ENCODE peak calls at places on chromosomes 6 and 20, in eight cellular contexts. One of them, this sample, is unnamed.

GRCh38 chr6:136123464-136123863 is 126.6 kb downstream of the MTFR2 start:
- DNase-seq in heart left ventricle: no peak
- DNase-seq in A549: no peak
- DNase-seq in GM12878: no peak
- DNase-seq in prostate gland: no peak
- DNase-seq in uterus: no peak
- DNase-seq in HCT116: no peak
- DNase-seq in body of pancreas: no peak
- DNase-seq in this sample: no peak

GRCh38 chr6:4687989-4688947 is 87.9 kb upstream of the CDYL start:
- DNase-seq in uterus: no peak
- DNase-seq in prostate gland: no peak
- DNase-seq in HCT116: peak; percentile 53
- DNase-seq in heart left ventricle: no peak
- DNase-seq in A549: peak; percentile 76
- DNase-seq in body of pancreas: no peak
- DNase-seq in GM12878: no peak
- DNase-seq in this sample: no peak

GRCh38 chr6:168540713-168541291 is 99.8 kb downstream of the SMOC2 start:
- DNase-seq in A549: no peak
- DNase-seq in GM12878: no peak
- DNase-seq in uterus: no peak
- DNase-seq in HCT116: no peak
- DNase-seq in heart left ventricle: no peak
- DNase-seq in body of pancreas: no peak
- DNase-seq in prostate gland: no peak
- DNase-seq in this sample: no peak

GRCh38 chr6:19153270-19153980 is 683.7 kb upstream of the ID4 start:
- DNase-seq in heart left ventricle: no peak
- DNase-seq in GM12878: no peak
- DNase-seq in uterus: peak; percentile 24
- DNase-seq in HCT116: no peak
- DNase-seq in body of pancreas: no peak
- DNase-seq in prostate gland: no peak
- DNase-seq in A549: no peak
- DNase-seq in this sample: no peak

GRCh38 chr20:12067686-12068085 is 150.0 kb downstream of the BTBD3 start:
- DNase-seq in A549: no peak
- DNase-seq in GM12878: no peak
- DNase-seq in prostate gland: no peak
- DNase-seq in body of pancreas: no peak
- DNase-seq in heart left ventricle: no peak
- DNase-seq in uterus: no peak
- DNase-seq in HCT116: no peak
- DNase-seq in this sample: no peak

GRCh38 chr6:128554302-128554701 is 33.9 kb upstream of the PTPRK start:
- DNase-seq in heart left ventricle: no peak
- DNase-seq in GM12878: no peak
- DNase-seq in body of pancreas: peak; percentile 11
- DNase-seq in A549: no peak
- DNase-seq in prostate gland: no peak
- DNase-seq in uterus: no peak
- DNase-seq in HCT116: peak; percentile 15
- DNase-seq in this sample: no peak

GRCh38 chr6:82248233-82248735 is 740 bp upstream of the IBTK start:
- DNase-seq in A549: peak; percentile 92
- DNase-seq in prostate gland: peak; percentile 8
- DNase-seq in uterus: no peak
- DNase-seq in GM12878: no peak
- DNase-seq in HCT116: peak; percentile 49
- DNase-seq in body of pancreas: peak; percentile 50
- DNase-seq in heart left ventricle: no peak
- DNase-seq in this sample: no peak

GRCh38 chr6:30044630-30045029 is 16.4 kb upstream of the POLR1H start:
- DNase-seq in heart left ventricle: no peak
- DNase-seq in GM12878: no peak
- DNase-seq in uterus: no peak
- DNase-seq in prostate gland: no peak
- DNase-seq in A549: no peak
- DNase-seq in HCT116: no peak
- DNase-seq in body of pancreas: no peak
- DNase-seq in this sample: no peak

GRCh38 chr6:43916924-43917877 is 147.2 kb downstream of the VEGFA start:
- DNase-seq in heart left ventricle: no peak
- DNase-seq in uterus: peak; percentile 95
- DNase-seq in prostate gland: no peak
- DNase-seq in A549: no peak
- DNase-seq in body of pancreas: peak; percentile 85
- DNase-seq in GM12878: no peak
- DNase-seq in HCT116: no peak
- DNase-seq in this sample: peak; percentile 94

GRCh38 chr6:164695896-164696295 is 613.5 kb downstream of the C6orf118 start:
- DNase-seq in body of pancreas: no peak
- DNase-seq in uterus: no peak
- DNase-seq in A549: no peak
- DNase-seq in heart left ventricle: no peak
- DNase-seq in prostate gland: no peak
- DNase-seq in GM12878: no peak
- DNase-seq in HCT116: no peak
- DNase-seq in this sample: no peak

GRCh38 chr6:20620043-20620442 is 85.8 kb downstream of the CDKAL1 start:
- DNase-seq in uterus: no peak
- DNase-seq in body of pancreas: no peak
- DNase-seq in prostate gland: no peak
- DNase-seq in GM12878: no peak
- DNase-seq in heart left ventricle: no peak
- DNase-seq in A549: no peak
- DNase-seq in HCT116: no peak
- DNase-seq in this sample: no peak

GRCh38 chr6:111871207-111871606 is 2.0 kb downstream of the FYN start:
- DNase-seq in GM12878: no peak
- DNase-seq in A549: no peak
- DNase-seq in prostate gland: no peak
- DNase-seq in uterus: no peak
- DNase-seq in heart left ventricle: no peak
- DNase-seq in body of pancreas: no peak
- DNase-seq in HCT116: no peak
- DNase-seq in this sample: no peak

GRCh38 chr6:111871725-111872520 is 1.3 kb downstream of the FYN start:
- DNase-seq in GM12878: no peak
- DNase-seq in heart left ventricle: peak; percentile 40
- DNase-seq in HCT116: no peak
- DNase-seq in uterus: peak; percentile 37
- DNase-seq in body of pancreas: no peak
- DNase-seq in prostate gland: no peak
- DNase-seq in A549: no peak
- DNase-seq in this sample: no peak

GRCh38 chr6:111872521-111873177 is 603 bp downstream of the FYN start:
- DNase-seq in prostate gland: no peak
- DNase-seq in uterus: peak; percentile 71
- DNase-seq in HCT116: no peak
- DNase-seq in A549: no peak
- DNase-seq in GM12878: no peak
- DNase-seq in heart left ventricle: peak; percentile 45
- DNase-seq in body of pancreas: peak; percentile 20
- DNase-seq in this sample: no peak

GRCh38 chr6:111874030-111874425 is 776 bp upstream of the FYN start:
- DNase-seq in A549: no peak
- DNase-seq in uterus: peak; percentile 42
- DNase-seq in HCT116: no peak
- DNase-seq in body of pancreas: no peak
- DNase-seq in GM12878: no peak
- DNase-seq in prostate gland: no peak
- DNase-seq in heart left ventricle: no peak
- DNase-seq in this sample: no peak

DNA sequence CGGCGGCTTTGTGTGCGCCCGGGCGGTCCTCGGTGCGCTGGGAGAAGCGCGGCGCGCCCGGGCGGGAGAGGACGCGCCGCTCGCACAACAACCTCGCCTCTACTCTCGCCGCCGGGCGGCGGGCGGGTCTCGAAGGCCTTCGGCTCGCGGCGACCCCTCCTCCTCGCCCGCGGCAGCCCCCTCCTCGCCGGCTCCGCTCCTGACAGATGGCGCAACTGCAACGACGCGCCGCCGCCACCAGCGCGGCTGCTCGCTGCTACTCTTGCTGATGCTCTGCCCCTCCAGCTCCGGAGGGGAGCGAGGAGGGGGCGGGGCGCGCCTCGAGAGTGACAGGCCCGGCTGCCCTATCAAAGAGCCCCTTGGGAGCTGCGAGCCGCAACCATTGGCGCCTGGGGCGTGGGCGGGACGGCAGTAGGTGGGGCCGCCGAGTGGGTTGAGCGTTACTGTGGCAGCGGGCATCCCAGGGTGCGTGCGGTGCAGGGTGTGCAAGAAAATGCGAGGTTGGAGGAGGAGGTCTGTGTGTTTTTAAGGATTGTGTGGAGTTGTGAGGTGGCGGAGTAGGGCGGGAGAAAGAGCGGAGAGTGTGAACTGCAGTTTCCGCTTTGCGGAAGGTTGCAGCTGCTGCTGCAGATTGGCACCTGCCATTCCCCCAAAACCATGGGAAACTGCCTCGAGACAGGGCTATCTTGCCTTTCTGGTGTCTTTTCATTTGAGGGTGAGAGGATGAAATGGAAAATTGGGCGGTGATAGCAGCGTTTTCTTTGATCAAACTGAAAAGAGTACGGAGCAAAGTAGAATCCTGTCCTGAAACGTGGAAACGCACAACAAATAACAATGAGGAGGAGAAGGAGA is at the start of gene FYN:
- DNase-seq in HCT116: peak; percentile 86
- DNase-seq in uterus: peak; percentile 98
- DNase-seq in heart left ventricle: peak; percentile 98
- DNase-seq in body of pancreas: peak; percentile 96
- DNase-seq in GM12878: peak; percentile 76
- DNase-seq in A549: peak; percentile 89
- DNase-seq in prostate gland: peak; percentile 97
- DNase-seq in this sample: peak; percentile 93
- TF ChIP-seq POLR2A in HCT116: no peak
- TF ChIP-seq POLR2A in uterus: peak; percentile 99
- TF ChIP-seq POLR2A in heart left ventricle: peak; percentile 76
- TF ChIP-seq POLR2A in body of pancreas: peak; percentile 58
- TF ChIP-seq POLR2A in GM12878: peak; percentile 95
- TF ChIP-seq POLR2A in A549: no peak
- TF ChIP-seq POLR2A in prostate gland: peak; percentile 74
- TF ChIP-seq POLR2A in this sample: peak; percentile 64

GRCh38 chr6:35376282-35376681 is 33.9 kb downstream of the PPARD start:
- DNase-seq in body of pancreas: no peak
- DNase-seq in uterus: no peak
- DNase-seq in A549: no peak
- DNase-seq in heart left ventricle: no peak
- DNase-seq in GM12878: no peak
- DNase-seq in HCT116: no peak
- DNase-seq in prostate gland: no peak
- DNase-seq in this sample: no peak

GRCh38 chr6:35382015-35382414 is 39.7 kb downstream of the PPARD start:
- DNase-seq in HCT116: no peak
- DNase-seq in A549: no peak
- DNase-seq in heart left ventricle: no peak
- DNase-seq in body of pancreas: no peak
- DNase-seq in prostate gland: no peak
- DNase-seq in GM12878: no peak
- DNase-seq in uterus: no peak
- DNase-seq in this sample: peak; percentile 66

GRCh38 chr6:35381132-35381531 is 38.8 kb downstream of the PPARD start:
- DNase-seq in HCT116: no peak
- DNase-seq in body of pancreas: no peak
- DNase-seq in GM12878: no peak
- DNase-seq in uterus: no peak
- DNase-seq in A549: no peak
- DNase-seq in heart left ventricle: no peak
- DNase-seq in prostate gland: no peak
- DNase-seq in this sample: no peak

GRCh38 chr6:35377002-35377401 is 34.6 kb downstream of the PPARD start:
- DNase-seq in uterus: no peak
- DNase-seq in heart left ventricle: no peak
- DNase-seq in A549: no peak
- DNase-seq in GM12878: no peak
- DNase-seq in HCT116: no peak
- DNase-seq in body of pancreas: no peak
- DNase-seq in prostate gland: no peak
- DNase-seq in this sample: no peak

GRCh38 chr6:35378281-35378680 is 35.9 kb downstream of the PPARD start:
- DNase-seq in heart left ventricle: no peak
- DNase-seq in A549: no peak
- DNase-seq in body of pancreas: no peak
- DNase-seq in GM12878: no peak
- DNase-seq in uterus: no peak
- DNase-seq in prostate gland: no peak
- DNase-seq in HCT116: no peak
- DNase-seq in this sample: no peak
- H3K4me1 ChIP-seq in heart left ventricle: no peaks in the 10 kb centered on the region
- H3K4me1 ChIP-seq in A549: no peaks in the 10 kb centered on the region
- H3K4me1 ChIP-seq in body of pancreas: no peaks in the 10 kb centered on the region
- H3K4me1 ChIP-seq in GM12878: no peaks in the 10 kb centered on the region
- H3K4me1 ChIP-seq in uterus: no peaks in the 10 kb centered on the region
- H3K4me1 ChIP-seq in prostate gland: no peaks in the 10 kb centered on the region
- H3K4me1 ChIP-seq in HCT116: peaks cover 22% of the 10 kb centered on the region
- H3K4me1 ChIP-seq in this sample: no peaks in the 10 kb centered on the region

DNA sequence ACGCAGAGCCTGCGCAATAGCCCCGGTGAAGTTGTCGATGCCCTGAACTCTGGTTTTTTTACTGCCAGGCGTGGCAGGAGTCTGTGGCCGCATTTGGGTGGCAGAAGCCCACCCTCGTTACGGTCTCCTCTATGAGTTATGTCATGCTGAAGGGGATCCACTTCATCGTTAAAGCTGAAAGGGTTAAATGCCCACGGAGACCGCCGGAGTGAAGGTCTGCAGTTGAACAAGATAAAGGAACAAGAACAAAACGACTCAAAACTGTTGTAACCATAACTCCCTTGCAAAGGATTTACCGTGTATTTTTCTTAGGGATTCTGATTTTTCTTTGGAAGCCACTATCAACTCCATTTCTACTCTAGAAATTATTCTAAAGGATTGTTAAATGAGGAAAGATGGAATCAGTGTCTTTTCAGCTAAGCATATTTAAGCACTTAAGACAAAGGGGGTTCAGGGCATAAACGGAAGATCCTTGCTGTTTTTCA is 501 bp upstream of the ELOVL5 start:
- DNase-seq in uterus: no peak
- DNase-seq in HCT116: no peak
- DNase-seq in A549: no peak
- DNase-seq in GM12878: no peak
- DNase-seq in prostate gland: no peak
- DNase-seq in body of pancreas: no peak
- DNase-seq in heart left ventricle: no peak
- DNase-seq in this sample: no peak
- TF ChIP-seq POLR2A in uterus: no peak
- TF ChIP-seq POLR2A in HCT116: no peak
- TF ChIP-seq POLR2A in A549: no peak
- TF ChIP-seq POLR2A in GM12878: no peak
- TF ChIP-seq POLR2A in prostate gland: no peak
- TF ChIP-seq POLR2A in body of pancreas: no peak
- TF ChIP-seq POLR2A in heart left ventricle: no peak
- TF ChIP-seq POLR2A in this sample: no peak

DNA sequence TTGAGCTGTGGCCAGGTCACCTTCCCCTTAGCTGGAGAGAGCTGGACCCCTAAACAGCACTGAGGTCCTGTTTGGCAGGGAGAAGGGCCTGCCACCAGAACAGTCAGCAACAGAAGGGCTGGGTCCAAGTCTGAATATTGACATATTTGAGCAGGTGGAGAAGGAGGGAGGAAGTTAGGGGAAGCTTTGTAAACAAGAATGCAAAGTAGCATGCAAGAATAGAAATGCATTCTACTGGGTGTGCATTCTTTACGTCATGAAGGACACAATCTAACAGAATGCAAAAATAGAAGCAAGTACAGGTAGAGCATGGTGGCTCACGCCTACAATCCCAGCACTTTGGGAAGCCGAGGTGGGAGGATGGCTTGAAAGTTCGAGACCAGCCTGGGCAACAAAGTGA is 100.5 kb downstream of the QRSL1 start:
- DNase-seq in heart left ventricle: no peak
- DNase-seq in uterus: no peak
- DNase-seq in A549: no peak
- DNase-seq in GM12878: no peak
- DNase-seq in prostate gland: no peak
- DNase-seq in body of pancreas: no peak
- DNase-seq in HCT116: no peak
- DNase-seq in this sample: no peak
- H3K4me1 ChIP-seq in heart left ventricle: no peaks in the 10 kb centered on the region
- H3K4me1 ChIP-seq in uterus: no peaks in the 10 kb centered on the region
- H3K4me1 ChIP-seq in A549: peaks cover 56% of the 10 kb centered on the region
- H3K4me1 ChIP-seq in GM12878: peaks cover 3% of the 10 kb centered on the region
- H3K4me1 ChIP-seq in prostate gland: no peaks in the 10 kb centered on the region
- H3K4me1 ChIP-seq in body of pancreas: peaks cover 83% of the 10 kb centered on the region
- H3K4me1 ChIP-seq in HCT116: no peaks in the 10 kb centered on the region
- H3K4me1 ChIP-seq in this sample: peaks cover 59% of the 10 kb centered on the region